ENCODE peak calls at places on chromosomes 11 and 22, in five cellular contexts. One of them, this sample, is unnamed.

GRCh38 chr11:111422494-111423249 is 43.6 kb upstream of the POU2AF1 start:
- DNase-seq in K562: peak
- DNase-seq in GM12878: no peak
- DNase-seq in HepG2: peak
- DNase-seq in H1: peak
- DNase-seq in this sample: peak

GRCh38 chr22:46057206-46057605 is 80.2 kb upstream of the WNT7B start:
- DNase-seq in K562: no peak
- DNase-seq in HepG2: no peak
- DNase-seq in GM12878: no peak
- DNase-seq in H1: no peak
- DNase-seq in this sample: no peak

GRCh38 chr11:33689089-33689488 is 11.5 kb downstream of the C11orf91 start:
- DNase-seq in GM12878: no peak
- DNase-seq in HepG2: no peak
- DNase-seq in K562: no peak
- DNase-seq in H1: no peak
- DNase-seq in this sample: no peak

GRCh38 chr11:130052556-130052955 is 17.1 kb upstream of the APLP2 start:
- DNase-seq in H1: no peak
- DNase-seq in GM12878: no peak
- DNase-seq in K562: no peak
- DNase-seq in HepG2: no peak
- DNase-seq in this sample: no peak

GRCh38 chr11:64224891-64225607 is 937 bp downstream of the TRPT1 start:
- DNase-seq in HepG2: no peak
- DNase-seq in H1: no peak
- DNase-seq in K562: no peak
- DNase-seq in GM12878: no peak
- DNase-seq in this sample: peak

GRCh38 chr11:130213143-130213978 is 53.8 kb downstream of the ST14 start:
- DNase-seq in K562: peak
- DNase-seq in HepG2: peak
- DNase-seq in GM12878: no peak
- DNase-seq in H1: peak
- DNase-seq in this sample: peak

GRCh38 chr22:40030757-40031092 is 36.0 kb downstream of the FAM83F start:
- DNase-seq in H1: no peak
- DNase-seq in HepG2: no peak
- DNase-seq in GM12878: no peak
- DNase-seq in K562: no peak
- DNase-seq in this sample: no peak

GRCh38 chr11:75810637-75811383 is 4.2 kb upstream of the UVRAG start:
- DNase-seq in H1: no peak
- DNase-seq in HepG2: no peak
- DNase-seq in GM12878: peak
- DNase-seq in K562: no peak
- DNase-seq in this sample: no peak

GRCh38 chr11:32068134-32068533 is 22.7 kb upstream of the RCN1 start:
- DNase-seq in HepG2: no peak
- DNase-seq in H1: no peak
- DNase-seq in K562: no peak
- DNase-seq in GM12878: no peak
- DNase-seq in this sample: no peak

GRCh38 chr22:39243443-39244072 is 1.2 kb downstream of the PDGFB start:
- DNase-seq in HepG2: peak
- DNase-seq in GM12878: no peak
- DNase-seq in K562: no peak
- DNase-seq in H1: no peak
- DNase-seq in this sample: no peak

DNA sequence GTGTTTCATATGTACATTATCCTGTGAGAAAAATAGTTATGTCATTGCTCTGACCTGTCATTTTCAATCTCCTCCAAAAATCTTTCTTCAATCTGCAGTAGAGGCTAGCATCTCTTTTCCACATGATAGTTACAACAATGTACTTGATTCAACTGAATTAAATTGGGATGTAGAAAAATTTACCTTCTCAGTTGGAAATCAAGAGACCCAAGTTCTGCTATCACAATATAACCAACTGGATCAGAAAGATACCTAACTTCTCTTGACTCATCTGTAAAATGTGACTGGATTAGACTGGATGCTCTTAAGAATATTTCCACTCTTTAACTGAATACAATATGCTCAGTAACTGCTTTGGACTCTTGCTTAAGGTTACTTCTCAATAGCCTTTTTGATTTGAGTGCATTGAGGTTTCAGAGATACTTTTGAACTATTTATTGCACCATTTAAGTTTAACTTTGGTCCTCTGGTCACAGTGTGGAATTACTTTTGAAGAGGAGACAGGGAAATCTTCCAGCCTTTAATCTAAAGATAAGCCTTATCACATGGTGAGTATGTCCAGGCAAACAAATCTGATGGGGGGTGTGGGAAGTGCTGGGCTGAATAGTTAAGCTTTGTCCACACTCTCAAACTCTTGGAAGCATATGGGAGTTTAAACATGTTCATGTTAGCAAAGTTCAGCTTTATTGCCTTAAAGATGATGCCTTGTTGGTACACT is 82.3 kb downstream of the YAP1 start:
- DNase-seq in K562: no peak
- DNase-seq in GM12878: no peak
- DNase-seq in HepG2: peak
- DNase-seq in H1: no peak
- DNase-seq in this sample: no peak
- TF ChIP-seq YY1 in K562: no peak
- TF ChIP-seq YY1 in GM12878: no peak
- TF ChIP-seq YY1 in HepG2: peak
- TF ChIP-seq YY1 in H1: no peak
- TF ChIP-seq YY1 in this sample: no peak

GRCh38 chr22:22855617-22856308 is 31.9 kb upstream of the IGLL5 start:
- DNase-seq in K562: peak
- DNase-seq in H1: no peak
- DNase-seq in HepG2: peak
- DNase-seq in GM12878: no peak
- DNase-seq in this sample: peak
- TF ChIP-seq TAF1 in K562: no peak
- TF ChIP-seq TAF1 in H1: no peak
- TF ChIP-seq TAF1 in HepG2: no peak
- TF ChIP-seq TAF1 in GM12878: no peak
- TF ChIP-seq TAF1 in this sample: no peak

GRCh38 chr11:133531450-133531849 is 851 bp downstream of the OPCML start:
- DNase-seq in H1: no peak
- DNase-seq in HepG2: no peak
- DNase-seq in GM12878: no peak
- DNase-seq in K562: no peak
- DNase-seq in this sample: no peak

GRCh38 chr11:133530501-133530835 is 1.8 kb downstream of the OPCML start:
- DNase-seq in GM12878: no peak
- DNase-seq in H1: no peak
- DNase-seq in K562: no peak
- DNase-seq in HepG2: no peak
- DNase-seq in this sample: no peak

GRCh38 chr11:133533205-133533604 is 904 bp upstream of the OPCML start:
- DNase-seq in K562: no peak
- DNase-seq in H1: no peak
- DNase-seq in HepG2: no peak
- DNase-seq in GM12878: no peak
- DNase-seq in this sample: no peak

GRCh38 chr11:133529807-133530500 is 2.3 kb downstream of the OPCML start:
- DNase-seq in GM12878: no peak
- DNase-seq in K562: no peak
- DNase-seq in H1: no peak
- DNase-seq in HepG2: no peak
- DNase-seq in this sample: no peak

DNA sequence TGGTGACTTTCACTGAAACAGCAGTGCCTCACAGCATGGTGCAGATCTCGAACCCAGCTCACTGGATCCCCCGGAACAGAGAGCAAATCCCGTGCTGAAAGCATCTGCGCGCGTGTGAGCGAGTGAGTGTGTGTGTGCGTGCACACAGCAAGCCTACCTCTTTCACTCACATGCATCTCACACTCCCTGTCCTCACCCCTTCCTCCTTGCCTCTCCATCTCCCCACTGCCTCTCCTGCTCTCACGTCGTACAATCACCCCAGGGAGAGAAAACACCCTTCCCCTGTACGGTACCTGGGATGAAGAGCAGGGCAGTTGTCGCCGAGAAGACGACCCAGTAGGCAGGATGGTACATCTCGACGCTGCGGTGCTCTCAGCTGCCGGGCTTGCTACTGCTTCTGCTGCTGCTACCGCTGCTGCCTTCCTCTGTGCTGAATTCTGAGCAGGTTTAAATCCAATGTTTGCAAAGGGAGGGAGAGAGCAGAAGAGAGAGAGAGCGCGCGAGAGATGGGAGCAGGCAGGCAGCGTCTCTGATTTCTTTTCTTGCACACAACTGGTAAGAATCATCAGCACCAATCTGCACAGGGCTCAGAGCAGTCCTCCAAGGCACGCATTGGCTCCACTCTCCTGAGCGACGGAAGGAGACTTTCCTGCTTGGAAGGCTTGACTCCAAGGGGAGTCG is at the start of gene OPCML:
- DNase-seq in HepG2: no peak
- DNase-seq in GM12878: no peak
- DNase-seq in H1: no peak
- DNase-seq in K562: no peak
- DNase-seq in this sample: no peak
- TF ChIP-seq YY1 in HepG2: no peak
- TF ChIP-seq YY1 in GM12878: no peak
- TF ChIP-seq YY1 in H1: no peak
- TF ChIP-seq YY1 in K562: no peak
- TF ChIP-seq YY1 in this sample: no peak

GRCh38 chr11:2077061-2077802 is 62.0 kb downstream of the IGF2 start:
- DNase-seq in H1: no peak
- DNase-seq in HepG2: peak
- DNase-seq in K562: no peak
- DNase-seq in GM12878: no peak
- DNase-seq in this sample: no peak
- TF ChIP-seq TAF1 in H1: no peak
- TF ChIP-seq TAF1 in HepG2: no peak
- TF ChIP-seq TAF1 in K562: no peak
- TF ChIP-seq TAF1 in GM12878: no peak
- TF ChIP-seq TAF1 in this sample: no peak

DNA sequence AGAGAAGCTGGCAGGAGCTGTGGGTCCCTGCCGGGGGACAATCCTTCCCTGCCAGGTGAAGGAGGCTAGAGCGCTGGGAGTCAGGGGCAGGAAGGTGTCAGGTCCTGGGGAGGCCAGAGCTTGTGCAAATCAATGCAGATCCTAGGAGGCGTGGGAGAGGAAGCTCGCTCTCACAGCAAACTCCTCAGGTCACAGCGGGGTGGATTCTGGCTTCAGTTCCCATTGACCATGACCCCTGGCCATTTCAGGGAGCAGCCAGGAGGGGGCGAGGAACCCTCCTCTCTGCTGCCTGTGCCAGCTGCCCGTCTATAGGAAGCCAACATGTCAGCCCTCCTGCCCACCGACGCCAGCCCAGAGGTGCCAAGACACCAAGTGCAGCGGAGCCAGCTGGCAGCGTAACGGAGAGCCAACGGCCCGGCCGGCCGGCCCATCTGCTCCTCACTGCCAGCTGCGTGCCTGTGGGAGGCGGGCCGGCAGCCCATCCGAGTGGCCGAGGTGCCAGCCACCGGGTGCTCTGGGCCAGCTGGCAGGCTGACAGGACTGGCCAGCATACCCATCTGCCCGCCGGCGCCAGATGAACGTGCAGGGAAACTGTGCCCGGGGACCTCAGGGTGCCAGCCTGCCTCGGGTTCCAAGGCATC is 374.9 kb downstream of the MIAT start:
- DNase-seq in K562: no peak
- DNase-seq in GM12878: no peak
- DNase-seq in HepG2: no peak
- DNase-seq in H1: peak
- DNase-seq in this sample: peak
- TF ChIP-seq YY1 in K562: no peak
- TF ChIP-seq YY1 in GM12878: no peak
- TF ChIP-seq YY1 in HepG2: no peak
- TF ChIP-seq YY1 in H1: peak
- TF ChIP-seq YY1 in this sample: no peak

DNA sequence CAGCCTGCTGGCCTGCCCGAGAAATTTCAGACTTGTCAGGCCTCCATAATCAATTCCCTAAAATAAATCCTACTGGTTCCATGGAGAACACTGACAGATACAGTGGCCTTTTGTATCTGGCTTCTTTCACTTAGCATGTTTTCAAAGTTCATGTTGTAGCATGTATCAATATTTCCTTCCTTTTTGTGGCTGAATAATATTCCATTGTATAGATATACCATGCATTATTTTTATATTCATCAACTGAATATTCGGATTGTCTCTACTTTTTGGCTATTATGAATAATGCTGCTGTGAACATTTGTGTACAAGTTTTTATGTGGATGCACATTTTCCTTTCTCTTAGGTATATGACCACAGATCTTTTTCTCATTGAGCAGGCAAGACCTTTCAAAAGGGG is 10.4 kb downstream of the SPTY2D1 start:
- DNase-seq in K562: no peak
- DNase-seq in H1: no peak
- DNase-seq in GM12878: no peak
- DNase-seq in HepG2: no peak
- DNase-seq in this sample: no peak
- TF ChIP-seq TAF1 in K562: no peak
- TF ChIP-seq TAF1 in H1: no peak
- TF ChIP-seq TAF1 in GM12878: no peak
- TF ChIP-seq TAF1 in HepG2: no peak
- TF ChIP-seq TAF1 in this sample: no peak

GRCh38 chr11:122246885-122247284 is 130.9 kb upstream of the BLID start:
- DNase-seq in H1: no peak
- DNase-seq in GM12878: no peak
- DNase-seq in K562: no peak
- DNase-seq in HepG2: no peak
- DNase-seq in this sample: no peak

GRCh38 chr11:122242731-122243130 is 126.7 kb upstream of the BLID start:
- DNase-seq in K562: no peak
- DNase-seq in HepG2: no peak
- DNase-seq in GM12878: no peak
- DNase-seq in H1: no peak
- DNase-seq in this sample: no peak

GRCh38 chr11:122253541-122254317 is 137.7 kb upstream of the BLID start:
- DNase-seq in H1: no peak
- DNase-seq in GM12878: no peak
- DNase-seq in K562: no peak
- DNase-seq in HepG2: no peak
- DNase-seq in this sample: no peak

GRCh38 chr11:122248939-122249338 is 132.9 kb upstream of the BLID start:
- DNase-seq in H1: no peak
- DNase-seq in K562: no peak
- DNase-seq in HepG2: no peak
- DNase-seq in GM12878: no peak
- DNase-seq in this sample: no peak

GRCh38 chr11:122248130-122248529 is 132.1 kb upstream of the BLID start:
- DNase-seq in HepG2: no peak
- DNase-seq in GM12878: no peak
- DNase-seq in H1: no peak
- DNase-seq in K562: no peak
- DNase-seq in this sample: no peak
- TF ChIP-seq YY1 in HepG2: no peak
- TF ChIP-seq YY1 in GM12878: no peak
- TF ChIP-seq YY1 in H1: no peak
- TF ChIP-seq YY1 in K562: no peak
- TF ChIP-seq YY1 in this sample: no peak

This sample was measured in SK-N-SH.